ENCODE peak calls at places on chromosome 16, in four cellular contexts. One of them, this sample, is unnamed.

GRCh38 chr16:10552998-10553491 is 27.4 kb downstream of the EMP2 start:
- DNase-seq in NCI-H345: no peak
- DNase-seq in Peyer's patch: no peak
- DNase-seq in ureter: no peak
- DNase-seq in this sample: peak; percentile 67

GRCh38 chr16:85829266-85829665 is 29.8 kb downstream of the COX4I1 start:
- DNase-seq in NCI-H345: no peak
- DNase-seq in Peyer's patch: peak; percentile 38
- DNase-seq in ureter: no peak
- DNase-seq in this sample: no peak

GRCh38 chr16:67537270-67537635 is 8.6 kb downstream of the RIPOR1 start:
- DNase-seq in NCI-H345: peak; percentile 12
- DNase-seq in Peyer's patch: no peak
- DNase-seq in ureter: peak; percentile 73
- DNase-seq in this sample: peak; percentile 68

GRCh38 chr16:9286930-9287329 is 195.5 kb downstream of the HAPSTR1 start:
- DNase-seq in NCI-H345: no peak
- DNase-seq in Peyer's patch: peak; percentile 87
- DNase-seq in ureter: no peak
- DNase-seq in this sample: no peak

GRCh38 chr16:30775381-30776099 is 11.5 kb downstream of the ZNF629 start:
- DNase-seq in NCI-H345: peak; percentile 33
- DNase-seq in Peyer's patch: peak; percentile 84
- DNase-seq in ureter: peak; percentile 90
- DNase-seq in this sample: peak; percentile 89

GRCh38 chr16:4704913-4705312 is 11.6 kb downstream of the NUDT16L1 start:
- DNase-seq in NCI-H345: no peak
- DNase-seq in Peyer's patch: no peak
- DNase-seq in ureter: no peak
- DNase-seq in this sample: no peak

GRCh38 chr16:2429771-2430663 is 770 bp downstream of the CCNF start:
- DNase-seq in NCI-H345: no peak
- DNase-seq in Peyer's patch: no peak
- DNase-seq in ureter: peak; percentile 63
- DNase-seq in this sample: no peak

GRCh38 chr16:4790871-4791270 is 2.7 kb upstream of the SEPTIN12 start:
- DNase-seq in NCI-H345: no peak
- DNase-seq in Peyer's patch: no peak
- DNase-seq in ureter: no peak
- DNase-seq in this sample: no peak

GRCh38 chr16:49918257-49918656 is 62.3 kb upstream of the ZNF423 start:
- DNase-seq in NCI-H345: no peak
- DNase-seq in Peyer's patch: no peak
- DNase-seq in ureter: no peak
- DNase-seq in this sample: no peak

GRCh38 chr16:81831722-81832126 is 52.6 kb downstream of the PLCG2 start:
- DNase-seq in NCI-H345: no peak
- DNase-seq in Peyer's patch: no peak
- DNase-seq in ureter: peak; percentile 60
- DNase-seq in this sample: peak; percentile 41